ENCODE peak calls at places on chromosomes 4 and X, in six cellular contexts. A, L, Q, U, D and V are unnamed samples.

GRCh38 chr4:6134612-6135220 is 65.6 kb downstream of the JAKMIP1 start:
- DNase-seq in A (peak; percentile 21), L (peak; percentile 47), Q (no peak), U (no peak), D (no peak), V (no peak)

GRCh38 chrX:133444196-133444595 is 28.9 kb upstream of the GPC4 start:
- DNase-seq in A (no peak), L (no peak), Q (no peak), U (no peak), D (no peak), V (no peak)

GRCh38 chr4:56637791-56638190 is 43.3 kb downstream of the HOPX start:
- DNase-seq in A (no peak), L (no peak), Q (no peak), U (no peak), D (no peak), V (no peak)

GRCh38 chr4:94551616-94552564 is 100.1 kb downstream of the PDLIM5 start:
- DNase-seq in A (no peak), L (no peak), Q (no peak), U (no peak), D (no peak), V (no peak)

GRCh38 chr4:144296941-144297340 is 156.4 kb upstream of the GYPA start:
- DNase-seq in A (no peak), L (no peak), Q (no peak), U (no peak), D (no peak), V (no peak)

GRCh38 chrX:35858916-35859315 is 60.6 kb upstream of the CFAP47 start:
- DNase-seq in A (no peak), L (no peak), Q (no peak), U (no peak), D (no peak), V (no peak)

GRCh38 chrX:102983205-102983604 is 46.1 kb downstream of the RAB40AL start:
- DNase-seq in A (no peak), L (no peak), Q (no peak), U (no peak), D (no peak), V (no peak)

GRCh38 chr4:108049406-108049805 is 59.7 kb downstream of the HADH start:
- DNase-seq in A (no peak), L (no peak), Q (no peak), U (no peak), D (no peak), V (no peak)

GRCh38 chr4:168028568-168028967 is 63.8 kb upstream of the ANXA10 start:
- DNase-seq in A (peak; percentile 47), L (no peak), Q (no peak), U (no peak), D (no peak), V (no peak)

GRCh38 chr4:74969507-74970474 is 36.9 kb downstream of the PARM1 start:
- DNase-seq in A (peak; percentile 0), L (no peak), Q (no peak), U (peak; percentile 69), D (no peak), V (peak; percentile 51)

GRCh38 chrX:129655547-129656248 is 942 bp upstream of the APLN start:
- DNase-seq in A (peak; percentile 7), L (no peak), Q (no peak), U (no peak), D (no peak), V (no peak)

GRCh38 chrX:48569958-48570357 is 4.3 kb upstream of the RBM3 start:
- DNase-seq in A (no peak), L (no peak), Q (no peak), U (no peak), D (no peak), V (no peak)

DNA sequence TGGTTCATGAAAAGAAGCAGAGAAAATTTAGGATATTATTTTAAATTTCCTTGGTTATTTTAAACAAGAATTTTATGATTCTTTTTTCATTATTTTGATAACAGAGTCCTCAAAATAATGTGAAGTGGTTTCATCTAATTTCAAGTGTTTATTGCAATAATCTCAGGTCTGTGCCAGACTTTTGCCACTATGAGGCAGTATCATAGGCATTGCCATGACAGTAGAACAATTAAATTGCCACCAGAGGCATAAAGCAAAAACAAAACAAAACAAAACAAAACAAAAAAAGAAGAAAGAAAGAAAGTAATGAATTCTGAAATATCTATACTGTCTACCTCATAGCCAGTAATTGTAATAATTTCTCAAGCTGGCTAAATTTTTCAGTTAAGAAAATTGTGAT is 739.2 kb downstream of the KCTD8 start:
- DNase-seq in A (no peak), L (no peak), Q (no peak), U (no peak), D (no peak), V (no peak)
- TF ChIP-seq CTCF in A (no peak), L (no peak), Q (no peak), U (no peak), D (no peak), V (no peak)

GRCh38 chr4:65670331-65671031 is at the start of gene EPHA5:
- DNase-seq in A (peak; percentile 93), L (peak; percentile 78), Q (no peak), U (peak; percentile 22), D (no peak), V (peak; percentile 60)
- H3K27me3 ChIP-seq in A (no peaks in the 10 kb centered on the region), L (peaks cover 41% of the 10 kb centered on the region), Q (peaks cover 12% of the 10 kb centered on the region), U (peaks cover 61% of the 10 kb centered on the region), D (peaks cover 67% of the 10 kb centered on the region), V (no peaks in the 10 kb centered on the region)

GRCh38 chr4:89285735-89286134 is 21.9 kb downstream of the GPRIN3 start:
- DNase-seq in A (no peak), L (no peak), Q (no peak), U (no peak), D (no peak), V (no peak)

GRCh38 chr4:89288430-89288829 is 19.2 kb downstream of the GPRIN3 start:
- DNase-seq in A (no peak), L (no peak), Q (no peak), U (no peak), D (no peak), V (no peak)

GRCh38 chr4:89287945-89288344 is 19.7 kb downstream of the GPRIN3 start:
- DNase-seq in A (no peak), L (no peak), Q (no peak), U (no peak), D (no peak), V (no peak)

GRCh38 chr4:89290727-89291126 is 16.9 kb downstream of the GPRIN3 start:
- DNase-seq in A (peak; percentile 61), L (no peak), Q (no peak), U (peak; percentile 40), D (no peak), V (no peak)

GRCh38 chr4:89289312-89289711 is 18.3 kb downstream of the GPRIN3 start:
- DNase-seq in A (no peak), L (no peak), Q (no peak), U (no peak), D (no peak), V (no peak)
- H3K4me1 ChIP-seq in A (no peaks in the 10 kb centered on the region), L (no peaks in the 10 kb centered on the region), Q (no peaks in the 10 kb centered on the region), U (peaks cover 26% of the 10 kb centered on the region), D (peaks cover 49% of the 10 kb centered on the region), V (no peaks in the 10 kb centered on the region)

GRCh38 chrX:54246866-54247265 is 63.8 kb upstream of the FAM120C start:
- DNase-seq in A (no peak), L (no peak), Q (no peak), U (no peak), D (no peak), V (no peak)

GRCh38 chrX:54248309-54248708 is 65.3 kb upstream of the FAM120C start:
- DNase-seq in A (peak; percentile 10), L (no peak), Q (no peak), U (no peak), D (no peak), V (no peak)
- TF ChIP-seq CTCF in A (peak; percentile 45), L (no peak), Q (no peak), U (peak; percentile 41), D (no peak), V (no peak)